ENCODE peak calls at places on chromosomes 1 and 21, in seven cellular contexts. One of them, this sample, is unnamed.

GRCh38 chr21:43923391-43923790 is 58.4 kb downstream of the AGPAT3 start:
- DNase-seq in Caco-2: no peak
- DNase-seq in osteoblast: no peak
- DNase-seq in choroid plexus epithelial cell: peak; percentile 15
- DNase-seq in cardiac muscle cell: no peak
- DNase-seq in fibroblast of the aortic adventitia: no peak
- DNase-seq in fibroblast of mammary gland: peak; percentile 43
- DNase-seq in this sample: no peak

GRCh38 chr1:30885580-30886513 is 22.7 kb downstream of the SDC3 start:
- DNase-seq in Caco-2: no peak
- DNase-seq in osteoblast: peak; percentile 65
- DNase-seq in choroid plexus epithelial cell: no peak
- DNase-seq in cardiac muscle cell: no peak
- DNase-seq in fibroblast of the aortic adventitia: no peak
- DNase-seq in fibroblast of mammary gland: no peak
- DNase-seq in this sample: no peak

GRCh38 chr1:24438423-24438901 is 22.9 kb downstream of the NIPAL3 start:
- DNase-seq in Caco-2: no peak
- DNase-seq in osteoblast: no peak
- DNase-seq in choroid plexus epithelial cell: peak; percentile 45
- DNase-seq in cardiac muscle cell: no peak
- DNase-seq in fibroblast of the aortic adventitia: peak; percentile 62
- DNase-seq in fibroblast of mammary gland: peak; percentile 57
- DNase-seq in this sample: no peak

GRCh38 chr1:64469121-64469520 is 808 bp upstream of the CACHD1 start:
- DNase-seq in Caco-2: no peak
- DNase-seq in osteoblast: no peak
- DNase-seq in choroid plexus epithelial cell: no peak
- DNase-seq in cardiac muscle cell: no peak
- DNase-seq in fibroblast of the aortic adventitia: no peak
- DNase-seq in fibroblast of mammary gland: no peak
- DNase-seq in this sample: peak; percentile 31

GRCh38 chr1:198320748-198321147 is 163.9 kb downstream of the NEK7 start:
- DNase-seq in Caco-2: no peak
- DNase-seq in osteoblast: no peak
- DNase-seq in choroid plexus epithelial cell: no peak
- DNase-seq in cardiac muscle cell: no peak
- DNase-seq in fibroblast of the aortic adventitia: no peak
- DNase-seq in fibroblast of mammary gland: no peak
- DNase-seq in this sample: no peak

GRCh38 chr1:151985270-151985669 is 8.4 kb downstream of the S100A10 start:
- DNase-seq in Caco-2: no peak
- DNase-seq in osteoblast: no peak
- DNase-seq in choroid plexus epithelial cell: no peak
- DNase-seq in cardiac muscle cell: no peak
- DNase-seq in fibroblast of the aortic adventitia: no peak
- DNase-seq in fibroblast of mammary gland: no peak
- DNase-seq in this sample: no peak

GRCh38 chr1:156291226-156292061 is 4.0 kb downstream of the GLMP start:
- DNase-seq in Caco-2: peak; percentile 97
- DNase-seq in osteoblast: peak; percentile 97
- DNase-seq in choroid plexus epithelial cell: peak; percentile 89
- DNase-seq in cardiac muscle cell: peak; percentile 91
- DNase-seq in fibroblast of the aortic adventitia: peak; percentile 76
- DNase-seq in fibroblast of mammary gland: peak; percentile 82
- DNase-seq in this sample: peak; percentile 73

GRCh38 chr1:46757256-46757955 is 38.5 kb upstream of the EFCAB14 start:
- DNase-seq in Caco-2: peak; percentile 39
- DNase-seq in osteoblast: no peak
- DNase-seq in choroid plexus epithelial cell: peak; percentile 51
- DNase-seq in cardiac muscle cell: no peak
- DNase-seq in fibroblast of the aortic adventitia: peak; percentile 12
- DNase-seq in fibroblast of mammary gland: no peak
- DNase-seq in this sample: peak; percentile 75

GRCh38 chr1:174028495-174028894 is 6.3 kb upstream of the RC3H1 start:
- DNase-seq in Caco-2: no peak
- DNase-seq in osteoblast: no peak
- DNase-seq in choroid plexus epithelial cell: no peak
- DNase-seq in cardiac muscle cell: peak; percentile 49
- DNase-seq in fibroblast of the aortic adventitia: peak; percentile 52
- DNase-seq in fibroblast of mammary gland: no peak
- DNase-seq in this sample: no peak

GRCh38 chr1:31633117-31633516 is 11.6 kb downstream of the PEF1 start:
- DNase-seq in Caco-2: no peak
- DNase-seq in osteoblast: no peak
- DNase-seq in choroid plexus epithelial cell: peak; percentile 25
- DNase-seq in cardiac muscle cell: peak; percentile 28
- DNase-seq in fibroblast of the aortic adventitia: peak; percentile 14
- DNase-seq in fibroblast of mammary gland: no peak
- DNase-seq in this sample: peak; percentile 50

GRCh38 chr1:21206117-21206516 is 29.4 kb upstream of the EIF4G3 start:
- DNase-seq in Caco-2: no peak
- DNase-seq in osteoblast: no peak
- DNase-seq in choroid plexus epithelial cell: no peak
- DNase-seq in cardiac muscle cell: no peak
- DNase-seq in fibroblast of the aortic adventitia: peak; percentile 25
- DNase-seq in fibroblast of mammary gland: peak; percentile 45
- DNase-seq in this sample: peak; percentile 86

GRCh38 chr21:28762357-28762735 is 230.3 kb downstream of the LTN1 start:
- DNase-seq in Caco-2: no peak
- DNase-seq in osteoblast: no peak
- DNase-seq in choroid plexus epithelial cell: no peak
- DNase-seq in cardiac muscle cell: no peak
- DNase-seq in fibroblast of the aortic adventitia: no peak
- DNase-seq in fibroblast of mammary gland: no peak
- DNase-seq in this sample: no peak

GRCh38 chr1:111720977-111721670 is 18.1 kb downstream of the INKA2 start:
- DNase-seq in Caco-2: no peak
- DNase-seq in osteoblast: peak; percentile 46
- DNase-seq in choroid plexus epithelial cell: no peak
- DNase-seq in cardiac muscle cell: no peak
- DNase-seq in fibroblast of the aortic adventitia: no peak
- DNase-seq in fibroblast of mammary gland: peak; percentile 15
- DNase-seq in this sample: no peak

GRCh38 chr1:91026320-91026719 is 4.5 kb upstream of the ZNF644 start:
- DNase-seq in Caco-2: no peak
- DNase-seq in osteoblast: no peak
- DNase-seq in choroid plexus epithelial cell: no peak
- DNase-seq in cardiac muscle cell: no peak
- DNase-seq in fibroblast of the aortic adventitia: no peak
- DNase-seq in fibroblast of mammary gland: no peak
- DNase-seq in this sample: no peak

GRCh38 chr1:26697978-26698849 is 2.4 kb downstream of the ARID1A start:
- DNase-seq in Caco-2: peak; percentile 63
- DNase-seq in osteoblast: peak; percentile 98
- DNase-seq in choroid plexus epithelial cell: peak; percentile 99
- DNase-seq in cardiac muscle cell: peak; percentile 82
- DNase-seq in fibroblast of the aortic adventitia: peak; percentile 97
- DNase-seq in fibroblast of mammary gland: peak; percentile 97
- DNase-seq in this sample: peak; percentile 97

GRCh38 chr1:47437518-47438320 is at the start of gene FOXD2:
- DNase-seq in Caco-2: peak; percentile 93
- DNase-seq in osteoblast: peak; percentile 100
- DNase-seq in choroid plexus epithelial cell: peak; percentile 84
- DNase-seq in cardiac muscle cell: peak; percentile 84
- DNase-seq in fibroblast of the aortic adventitia: peak; percentile 74
- DNase-seq in fibroblast of mammary gland: peak; percentile 68
- DNase-seq in this sample: peak; percentile 65

GRCh38 chr1:67053535-67053784 is 488 bp downstream of the SLC35D1 start:
- DNase-seq in Caco-2: peak; percentile 63
- DNase-seq in osteoblast: peak; percentile 95
- DNase-seq in choroid plexus epithelial cell: no peak
- DNase-seq in cardiac muscle cell: peak; percentile 75
- DNase-seq in fibroblast of the aortic adventitia: no peak
- DNase-seq in fibroblast of mammary gland: no peak
- DNase-seq in this sample: no peak

GRCh38 chr1:1365875-1366698 is 7.7 kb upstream of the MXRA8 start:
- DNase-seq in Caco-2: no peak
- DNase-seq in osteoblast: no peak
- DNase-seq in choroid plexus epithelial cell: no peak
- DNase-seq in cardiac muscle cell: no peak
- DNase-seq in fibroblast of the aortic adventitia: no peak
- DNase-seq in fibroblast of mammary gland: no peak
- DNase-seq in this sample: no peak

GRCh38 chr1:29190718-29191117 is 9.0 kb upstream of the SRSF4 start:
- DNase-seq in Caco-2: no peak
- DNase-seq in osteoblast: no peak
- DNase-seq in choroid plexus epithelial cell: no peak
- DNase-seq in cardiac muscle cell: no peak
- DNase-seq in fibroblast of the aortic adventitia: no peak
- DNase-seq in fibroblast of mammary gland: no peak
- DNase-seq in this sample: no peak

GRCh38 chr1:207762622-207763021 is 10.8 kb downstream of the CD46 start:
- DNase-seq in Caco-2: no peak
- DNase-seq in osteoblast: no peak
- DNase-seq in choroid plexus epithelial cell: no peak
- DNase-seq in cardiac muscle cell: no peak
- DNase-seq in fibroblast of the aortic adventitia: no peak
- DNase-seq in fibroblast of mammary gland: no peak
- DNase-seq in this sample: no peak

GRCh38 chr1:56958526-56958925 is 7.3 kb downstream of the C8B start:
- DNase-seq in Caco-2: peak; percentile 44
- DNase-seq in osteoblast: peak; percentile 65
- DNase-seq in choroid plexus epithelial cell: peak; percentile 19
- DNase-seq in cardiac muscle cell: peak; percentile 67
- DNase-seq in fibroblast of the aortic adventitia: peak; percentile 51
- DNase-seq in fibroblast of mammary gland: peak; percentile 78
- DNase-seq in this sample: peak; percentile 27

GRCh38 chr1:11978290-11978689 is 2.0 kb upstream of the MFN2 start:
- DNase-seq in Caco-2: no peak
- DNase-seq in osteoblast: no peak
- DNase-seq in choroid plexus epithelial cell: no peak
- DNase-seq in cardiac muscle cell: no peak
- DNase-seq in fibroblast of the aortic adventitia: no peak
- DNase-seq in fibroblast of mammary gland: no peak
- DNase-seq in this sample: no peak

GRCh38 chr21:17045214-17045835 is 467.5 kb upstream of the CXADR start:
- DNase-seq in Caco-2: no peak
- DNase-seq in osteoblast: no peak
- DNase-seq in choroid plexus epithelial cell: peak; percentile 64
- DNase-seq in cardiac muscle cell: peak; percentile 48
- DNase-seq in fibroblast of the aortic adventitia: peak; percentile 61
- DNase-seq in fibroblast of mammary gland: peak; percentile 65
- DNase-seq in this sample: peak; percentile 38

GRCh38 chr1:210438928-210439841 is 110.5 kb downstream of the HHAT start:
- DNase-seq in Caco-2: no peak
- DNase-seq in osteoblast: peak; percentile 48
- DNase-seq in choroid plexus epithelial cell: peak; percentile 50
- DNase-seq in cardiac muscle cell: no peak
- DNase-seq in fibroblast of the aortic adventitia: peak; percentile 13
- DNase-seq in fibroblast of mammary gland: peak; percentile 93
- DNase-seq in this sample: peak; percentile 6

GRCh38 chr1:157197906-157198435 is 59.8 kb upstream of the ETV3 start:
- DNase-seq in Caco-2: no peak
- DNase-seq in osteoblast: no peak
- DNase-seq in choroid plexus epithelial cell: no peak
- DNase-seq in cardiac muscle cell: no peak
- DNase-seq in fibroblast of the aortic adventitia: no peak
- DNase-seq in fibroblast of mammary gland: no peak
- DNase-seq in this sample: no peak

DNA sequence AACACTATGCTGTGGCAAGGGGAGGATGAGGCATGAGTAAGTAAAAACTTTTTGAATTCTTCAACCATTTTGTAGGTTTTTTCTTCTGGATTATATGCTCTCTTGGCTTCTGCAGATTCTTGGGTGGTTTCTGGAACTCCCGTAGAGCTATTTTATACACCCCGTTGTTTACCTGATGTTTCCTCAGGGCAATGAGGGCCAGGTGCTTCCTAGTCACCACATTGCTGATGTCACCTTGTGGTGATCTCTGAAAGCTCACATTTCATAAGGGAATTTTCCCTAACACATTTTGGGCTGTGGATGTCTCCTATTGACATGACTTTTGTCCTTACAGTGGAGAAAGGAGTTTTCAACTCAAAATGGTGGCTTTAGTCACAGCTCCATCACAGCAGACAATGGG is 356.6 kb downstream of the PLA2G4A start:
- DNase-seq in Caco-2: no peak
- DNase-seq in osteoblast: no peak
- DNase-seq in choroid plexus epithelial cell: no peak
- DNase-seq in cardiac muscle cell: no peak
- DNase-seq in fibroblast of the aortic adventitia: no peak
- DNase-seq in fibroblast of mammary gland: no peak
- DNase-seq in this sample: no peak
- H3K4me3 ChIP-seq in Caco-2: no peak overlapping the region
- H3K4me3 ChIP-seq in osteoblast: no peak overlapping the region
- H3K4me3 ChIP-seq in choroid plexus epithelial cell: no peak overlapping the region
- H3K4me3 ChIP-seq in cardiac muscle cell: no peak overlapping the region
- H3K4me3 ChIP-seq in fibroblast of the aortic adventitia: no peak overlapping the region
- H3K4me3 ChIP-seq in fibroblast of mammary gland: no peak overlapping the region
- H3K4me3 ChIP-seq in this sample: no peak overlapping the region

GRCh38 chr1:175267716-175268416 is 75.3 kb upstream of the KIAA0040 start:
- DNase-seq in Caco-2: peak; percentile 33
- DNase-seq in osteoblast: no peak
- DNase-seq in choroid plexus epithelial cell: peak; percentile 2
- DNase-seq in cardiac muscle cell: peak; percentile 1
- DNase-seq in fibroblast of the aortic adventitia: no peak
- DNase-seq in fibroblast of mammary gland: peak; percentile 91
- DNase-seq in this sample: no peak
- TF ChIP-seq CTCF in Caco-2: no peak
- TF ChIP-seq CTCF in osteoblast: no peak
- TF ChIP-seq CTCF in choroid plexus epithelial cell: no peak
- TF ChIP-seq CTCF in cardiac muscle cell: no peak
- TF ChIP-seq CTCF in fibroblast of the aortic adventitia: no peak
- TF ChIP-seq CTCF in fibroblast of mammary gland: no peak
- TF ChIP-seq CTCF in this sample: no peak

DNA sequence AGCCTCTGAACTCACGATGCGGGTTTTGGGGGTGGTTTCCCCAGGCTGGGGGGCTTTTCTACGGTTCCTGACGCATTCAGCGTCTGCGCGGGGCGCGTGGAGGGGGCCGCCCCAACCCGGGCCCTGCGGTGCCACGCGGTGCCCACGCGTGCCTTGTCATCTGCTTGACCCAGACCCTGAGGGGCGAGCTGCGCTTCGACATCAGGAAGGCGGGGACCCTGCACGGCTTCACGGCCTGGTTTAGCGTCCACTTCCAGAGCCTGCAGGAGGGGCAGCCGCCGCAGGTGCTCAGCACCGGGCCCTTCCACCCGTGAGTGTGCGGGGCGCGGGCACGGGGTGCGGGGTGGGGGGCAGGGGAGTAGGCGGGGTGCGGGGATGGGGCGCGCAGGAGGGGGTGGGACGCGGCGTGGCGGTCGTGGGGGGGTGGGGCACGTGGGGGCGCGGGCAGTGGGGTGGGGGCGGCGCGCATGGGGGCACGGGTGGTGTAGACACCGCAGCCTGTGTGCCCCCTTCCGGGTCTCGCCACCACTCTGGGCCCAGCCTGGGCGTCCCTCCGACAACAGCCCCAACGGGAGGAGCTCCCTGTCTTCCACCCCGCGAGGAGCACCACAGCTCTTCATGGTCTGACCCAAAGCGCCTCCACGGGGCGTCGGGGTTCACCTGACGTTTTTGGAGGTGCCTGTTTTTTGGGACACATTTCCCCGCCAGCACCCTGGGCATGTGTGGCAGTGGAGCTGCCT is 26.3 kb downstream of the PRMT2 start:
- DNase-seq in Caco-2: no peak
- DNase-seq in osteoblast: peak; percentile 83
- DNase-seq in choroid plexus epithelial cell: no peak
- DNase-seq in cardiac muscle cell: no peak
- DNase-seq in fibroblast of the aortic adventitia: no peak
- DNase-seq in fibroblast of mammary gland: no peak
- DNase-seq in this sample: no peak
- H3K4me3 ChIP-seq in Caco-2: no peak overlapping the region
- H3K4me3 ChIP-seq in osteoblast: peak overlapping the region; percentile 54
- H3K4me3 ChIP-seq in choroid plexus epithelial cell: peak overlapping the region; percentile 39
- H3K4me3 ChIP-seq in cardiac muscle cell: no peak overlapping the region
- H3K4me3 ChIP-seq in fibroblast of the aortic adventitia: peak overlapping the region; percentile 14
- H3K4me3 ChIP-seq in fibroblast of mammary gland: peak overlapping the region; percentile 29
- H3K4me3 ChIP-seq in this sample: no peak overlapping the region

GRCh38 chr1:205028954-205029353 is 14.1 kb upstream of the CNTN2 start:
- DNase-seq in Caco-2: no peak
- DNase-seq in osteoblast: no peak
- DNase-seq in choroid plexus epithelial cell: no peak
- DNase-seq in cardiac muscle cell: no peak
- DNase-seq in fibroblast of the aortic adventitia: no peak
- DNase-seq in fibroblast of mammary gland: no peak
- DNase-seq in this sample: no peak
- TF ChIP-seq CTCF in Caco-2: no peak
- TF ChIP-seq CTCF in osteoblast: no peak
- TF ChIP-seq CTCF in choroid plexus epithelial cell: no peak
- TF ChIP-seq CTCF in cardiac muscle cell: no peak
- TF ChIP-seq CTCF in fibroblast of the aortic adventitia: no peak
- TF ChIP-seq CTCF in fibroblast of mammary gland: no peak
- TF ChIP-seq CTCF in this sample: no peak